ENCODE peak calls at places on chromosome 20, in ten cellular contexts. Q, D, K, Z, B, X, J, O, L and R are unnamed samples. For H3K27me3, the result is how much of the 10 kb centered on the place peaks cover.

GRCh38 chr20:51100617-51101016 is 77.7 kb upstream of the KCNG1 start:
- DNase-seq in Q (no peak), D (no peak), K (no peak), Z (no peak), B (no peak), X (no peak), J (no peak), O (no peak), L (no peak), R (no peak)

GRCh38 chr20:55052464-55052863 is 577.1 kb downstream of the DOK5 start:
- DNase-seq in Q (no peak), D (no peak), K (no peak), Z (no peak), B (peak), X (no peak), J (no peak), O (no peak), L (no peak), R (no peak)

GRCh38 chr20:1619861-1620444 is at the start of gene SIRPB1:
- DNase-seq in Q (no peak), D (peak), K (no peak), Z (no peak), B (no peak), X (no peak), J (no peak), O (no peak), L (peak), R (no peak)

GRCh38 chr20:3229158-3229557 is 9.8 kb downstream of the SLC4A11 start:
- DNase-seq in Q (no peak), D (no peak), K (no peak), Z (no peak), B (no peak), X (no peak), J (no peak), O (no peak), L (peak), R (no peak)

GRCh38 chr20:33827109-33827508 is 16.0 kb downstream of the CHMP4B start:
- DNase-seq in Q (no peak), D (no peak), K (no peak), Z (no peak), B (no peak), X (no peak), J (no peak), O (no peak), L (no peak), R (no peak)

GRCh38 chr20:3406481-3407425 is 716 bp downstream of the DNAAF9 start:
- DNase-seq in Q (no peak), D (no peak), K (peak), Z (no peak), B (no peak), X (no peak), J (peak), O (peak), L (peak), R (no peak)

GRCh38 chr20:62376112-62377063 is 9.3 kb upstream of the LAMA5 start:
- DNase-seq in Q (no peak), D (no peak), K (no peak), Z (no peak), B (no peak), X (no peak), J (peak), O (peak), L (no peak), R (no peak)

GRCh38 chr20:17538517-17539170 is 7.5 kb upstream of the BFSP1 start:
- DNase-seq in Q (no peak), D (peak), K (peak), Z (peak), B (peak), X (no peak), J (no peak), O (no peak), L (no peak), R (peak)

GRCh38 chr20:3716195-3716834 is 3.9 kb upstream of the SIGLEC1 start:
- DNase-seq in Q (no peak), D (peak), K (no peak), Z (no peak), B (no peak), X (no peak), J (peak), O (peak), L (no peak), R (peak)

GRCh38 chr20:10919549-10920140 is 245.8 kb upstream of the JAG1 start:
- DNase-seq in Q (no peak), D (peak), K (no peak), Z (no peak), B (peak), X (no peak), J (no peak), O (peak), L (no peak), R (no peak)

GRCh38 chr20:46592580-46593362 is 42.3 kb upstream of the OCSTAMP start:
- DNase-seq in Q (no peak), D (peak), K (no peak), Z (no peak), B (no peak), X (no peak), J (no peak), O (no peak), L (no peak), R (no peak)

GRCh38 chr20:4006640-4007039 is 8.7 kb downstream of the RNF24 start:
- DNase-seq in Q (no peak), D (no peak), K (peak), Z (no peak), B (peak), X (no peak), J (no peak), O (no peak), L (no peak), R (no peak)

GRCh38 chr20:29079769-29080690 is 2177.4 kb upstream of the DEFB115 start:
- DNase-seq in Q (peak), D (no peak), K (no peak), Z (no peak), B (no peak), X (peak), J (no peak), O (no peak), L (no peak), R (no peak)

GRCh38 chr20:4813839-4814695 is 92.4 kb downstream of the PRND start:
- DNase-seq in Q (peak), D (peak), K (no peak), Z (peak), B (no peak), X (no peak), J (no peak), O (no peak), L (peak), R (no peak)

GRCh38 chr20:32977281-32978008 is 26.8 kb downstream of the SUN5 start:
- DNase-seq in Q (no peak), D (no peak), K (no peak), Z (no peak), B (no peak), X (no peak), J (no peak), O (no peak), L (no peak), R (no peak)

GRCh38 chr20:25336561-25337422 is 53.8 kb downstream of the ABHD12 start:
- DNase-seq in Q (no peak), D (peak), K (peak), Z (no peak), B (peak), X (no peak), J (peak), O (peak), L (no peak), R (no peak)

GRCh38 chr20:1935696-1936366 is 40.6 kb downstream of the SIRPA start:
- DNase-seq in Q (no peak), D (no peak), K (no peak), Z (no peak), B (no peak), X (no peak), J (peak), O (no peak), L (no peak), R (no peak)

GRCh38 chr20:31542201-31542842 is 28.1 kb downstream of the HM13 start:
- DNase-seq in Q (no peak), D (peak), K (no peak), Z (no peak), B (no peak), X (no peak), J (no peak), O (peak), L (no peak), R (no peak)

GRCh38 chr20:41072099-41072798 is 43.6 kb downstream of the TOP1 start:
- DNase-seq in Q (no peak), D (peak), K (peak), Z (no peak), B (peak), X (no peak), J (no peak), O (peak), L (peak), R (no peak)

GRCh38 chr20:50273601-50274491 is 83.2 kb downstream of the CEBPB start:
- DNase-seq in Q (no peak), D (no peak), K (no peak), Z (no peak), B (no peak), X (peak), J (no peak), O (no peak), L (no peak), R (no peak)

GRCh38 chr20:46757754-46758678 is 48.6 kb downstream of the SLC2A10 start:
- DNase-seq in Q (peak), D (peak), K (peak), Z (peak), B (peak), X (no peak), J (peak), O (peak), L (no peak), R (peak)

GRCh38 chr20:49501917-49502316 is 19.4 kb upstream of the KCNB1 start:
- DNase-seq in Q (no peak), D (peak), K (no peak), Z (no peak), B (peak), X (no peak), J (no peak), O (peak), L (no peak), R (no peak)

GRCh38 chr20:43386878-43387277 is 70.8 kb upstream of the SRSF6 start:
- DNase-seq in Q (no peak), D (no peak), K (no peak), Z (no peak), B (no peak), X (no peak), J (no peak), O (no peak), L (no peak), R (no peak)

GRCh38 chr20:528923-529594 is 14.5 kb downstream of the CSNK2A1 start:
- DNase-seq in Q (no peak), D (peak), K (no peak), Z (no peak), B (peak), X (no peak), J (no peak), O (peak), L (no peak), R (no peak)

GRCh38 chr20:44478188-44478587 is 2.5 kb downstream of the TTPAL start:
- DNase-seq in Q (no peak), D (no peak), K (no peak), Z (no peak), B (no peak), X (no peak), J (no peak), O (no peak), L (no peak), R (no peak)

GRCh38 chr20:23586735-23587525 is 18.6 kb upstream of the CST9L start:
- DNase-seq in Q (no peak), D (no peak), K (no peak), Z (no peak), B (no peak), X (no peak), J (no peak), O (peak), L (no peak), R (no peak)

GRCh38 chr20:5171074-5171789 is 44.4 kb downstream of the CDS2 start:
- DNase-seq in Q (no peak), D (no peak), K (no peak), Z (no peak), B (no peak), X (no peak), J (peak), O (no peak), L (no peak), R (no peak)

GRCh38 chr20:41174373-41174772 is 37.0 kb downstream of the PLCG1 start:
- DNase-seq in Q (no peak), D (no peak), K (no peak), Z (no peak), B (no peak), X (no peak), J (no peak), O (no peak), L (peak), R (no peak)

GRCh38 chr20:47205577-47206123 is 150.8 kb downstream of the ZMYND8 start:
- DNase-seq in Q (no peak), D (peak), K (no peak), Z (peak), B (peak), X (peak), J (peak), O (peak), L (peak), R (peak)

GRCh38 chr20:25317351-25318075 is 69.6 kb downstream of the PYGB start:
- DNase-seq in Q (no peak), D (no peak), K (no peak), Z (no peak), B (no peak), X (peak), J (no peak), O (no peak), L (peak), R (no peak)

GRCh38 chr20:51156796-51157119 is 133.9 kb upstream of the KCNG1 start:
- DNase-seq in Q (no peak), D (no peak), K (no peak), Z (no peak), B (no peak), X (no peak), J (no peak), O (no peak), L (no peak), R (no peak)

GRCh38 chr20:58056021-58056591 is 172.3 kb downstream of the ANKRD60 start:
- DNase-seq in Q (no peak), D (no peak), K (peak), Z (no peak), B (no peak), X (no peak), J (no peak), O (no peak), L (no peak), R (no peak)

GRCh38 chr20:44733341-44734069 is 12.2 kb upstream of the KCNK15 start:
- DNase-seq in Q (peak), D (peak), K (peak), Z (no peak), B (no peak), X (peak), J (peak), O (peak), L (no peak), R (no peak)

GRCh38 chr20:10539818-10540553 is 104.9 kb downstream of the SLX4IP start:
- DNase-seq in Q (no peak), D (no peak), K (no peak), Z (no peak), B (no peak), X (no peak), J (no peak), O (no peak), L (no peak), R (no peak)

GRCh38 chr20:13744403-13744802 is 40.3 kb downstream of the ESF1 start:
- DNase-seq in Q (no peak), D (peak), K (no peak), Z (no peak), B (no peak), X (no peak), J (no peak), O (no peak), L (no peak), R (no peak)

DNA sequence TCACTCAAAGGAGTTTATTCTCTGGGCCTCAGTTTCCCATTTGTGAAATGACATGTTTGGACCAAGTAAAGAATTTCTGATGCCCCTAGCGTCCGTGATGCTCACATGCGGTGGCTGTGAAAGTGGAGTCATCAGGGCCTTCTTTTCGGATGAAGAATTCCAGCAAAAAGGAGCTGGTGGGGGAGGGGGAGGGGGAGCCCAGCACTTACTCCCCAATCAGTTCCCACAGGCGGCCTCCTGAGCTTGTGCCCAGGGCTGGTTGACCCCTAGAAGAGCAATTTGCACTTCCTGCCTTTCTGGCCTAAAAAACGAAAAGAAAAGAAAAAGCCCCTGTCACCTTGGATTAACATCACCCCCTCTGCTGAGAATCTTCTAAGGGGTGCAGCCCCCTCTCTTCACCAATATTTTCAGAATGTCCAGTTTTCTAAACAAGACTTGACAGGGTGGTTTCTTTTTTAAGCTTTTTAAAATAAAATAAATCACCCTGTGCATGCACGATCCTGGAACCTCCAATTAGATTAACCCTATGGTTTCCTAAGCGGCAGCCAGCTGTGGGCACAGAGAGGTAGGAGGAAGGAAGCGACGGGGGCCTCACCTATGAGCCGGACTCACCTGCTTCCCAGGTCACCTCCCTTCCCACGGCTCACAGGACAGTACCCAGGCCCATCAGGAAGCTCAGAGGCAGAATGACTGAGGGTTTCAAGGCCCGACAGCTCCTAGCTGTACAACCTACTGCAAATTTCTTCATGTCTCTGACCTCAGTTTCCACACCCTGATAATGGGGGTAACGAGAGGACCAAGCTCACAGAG is 10.4 kb upstream of the TGM2 start:
- DNase-seq in Q (no peak), D (no peak), K (no peak), Z (no peak), B (no peak), X (no peak), J (no peak), O (no peak), L (peak), R (no peak)
- TF ChIP-seq CTCF in Q (no peak), D (no peak), K (no peak), Z (no peak), B (no peak), X (no peak), J (no peak), O (no peak), L (no peak), R (no peak)

DNA sequence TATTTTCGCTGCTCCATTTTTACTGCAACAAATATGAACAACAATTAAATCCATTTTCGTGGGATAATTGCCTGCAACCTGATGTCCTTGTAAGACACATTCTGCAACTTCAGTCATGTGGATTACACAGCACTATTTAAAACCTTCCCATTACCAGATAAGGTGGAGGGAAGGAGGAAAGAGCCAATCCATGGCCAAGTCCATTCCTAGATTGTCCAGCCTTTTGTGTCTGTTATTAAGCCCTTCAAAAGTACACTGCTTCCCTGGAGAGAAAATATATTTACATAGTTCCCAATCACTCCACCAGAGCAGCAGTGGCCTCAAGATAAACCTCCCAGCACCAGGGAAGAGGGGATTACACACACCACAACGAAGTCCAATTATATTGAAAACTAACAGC is 347.9 kb downstream of the CDH26 start:
- DNase-seq in Q (no peak), D (no peak), K (no peak), Z (no peak), B (no peak), X (no peak), J (no peak), O (no peak), L (no peak), R (no peak)
- H3K27me3 ChIP-seq in Q (under half), D (under half), K (under half), Z (under half), B (under half), X (under half), J (under half), O (under half), L (under half), R (under half)

GRCh38 chr20:20051767-20052073 is 546 bp downstream of the CRNKL1 start:
- DNase-seq in Q (no peak), D (no peak), K (no peak), Z (no peak), B (peak), X (no peak), J (no peak), O (no peak), L (no peak), R (no peak)

DNA sequence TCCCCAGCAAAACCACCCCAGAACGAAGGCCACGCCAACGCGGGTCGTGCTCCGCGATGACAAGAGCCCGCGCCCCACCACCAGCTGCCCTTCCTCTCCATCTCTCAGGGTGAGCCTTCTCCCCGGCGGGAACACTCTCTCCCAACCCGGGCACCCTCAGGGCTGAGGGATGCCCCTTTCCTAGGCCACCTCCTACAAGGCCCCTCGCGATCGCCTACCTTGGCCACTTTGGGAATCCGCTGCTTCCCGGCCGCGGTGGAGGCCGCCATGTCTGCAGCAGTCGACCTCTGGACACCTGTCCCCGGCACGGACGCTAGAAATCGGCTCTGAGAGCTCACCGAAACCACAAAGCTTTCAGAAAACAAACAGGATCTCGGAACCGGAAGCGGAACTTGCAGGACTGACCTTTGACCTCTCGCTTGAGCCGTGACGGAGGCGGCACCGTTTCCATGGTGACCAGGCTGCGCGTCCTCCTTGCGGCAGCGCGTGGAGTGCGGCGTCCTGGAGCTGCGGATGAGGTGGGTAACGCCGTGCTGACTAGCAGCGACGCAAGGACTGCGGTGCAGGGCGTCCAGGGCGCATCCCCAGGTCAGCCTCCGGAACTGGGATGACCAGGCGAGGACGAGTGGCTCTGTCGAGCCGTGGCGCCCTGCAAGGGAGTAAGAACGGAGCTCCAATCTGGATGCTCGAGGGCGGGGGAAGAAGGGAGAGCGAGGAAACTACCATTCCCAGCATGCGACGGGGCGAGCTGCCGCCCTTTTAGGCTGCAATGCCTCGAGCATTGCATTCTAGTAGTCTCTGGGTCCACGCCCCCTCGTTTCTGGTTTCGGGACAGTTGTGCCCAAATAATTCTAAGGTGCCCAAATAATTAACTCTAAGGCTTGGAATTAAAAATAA is at the start of the genes CFAP61 and CRNKL1:
- DNase-seq in Q (peak), D (peak), K (peak), Z (peak), B (peak), X (peak), J (peak), O (peak), L (peak), R (peak)
- TF ChIP-seq CTCF in Q (no peak), D (no peak), K (peak), Z (no peak), B (no peak), X (peak), J (no peak), O (no peak), L (peak), R (no peak)

DNA sequence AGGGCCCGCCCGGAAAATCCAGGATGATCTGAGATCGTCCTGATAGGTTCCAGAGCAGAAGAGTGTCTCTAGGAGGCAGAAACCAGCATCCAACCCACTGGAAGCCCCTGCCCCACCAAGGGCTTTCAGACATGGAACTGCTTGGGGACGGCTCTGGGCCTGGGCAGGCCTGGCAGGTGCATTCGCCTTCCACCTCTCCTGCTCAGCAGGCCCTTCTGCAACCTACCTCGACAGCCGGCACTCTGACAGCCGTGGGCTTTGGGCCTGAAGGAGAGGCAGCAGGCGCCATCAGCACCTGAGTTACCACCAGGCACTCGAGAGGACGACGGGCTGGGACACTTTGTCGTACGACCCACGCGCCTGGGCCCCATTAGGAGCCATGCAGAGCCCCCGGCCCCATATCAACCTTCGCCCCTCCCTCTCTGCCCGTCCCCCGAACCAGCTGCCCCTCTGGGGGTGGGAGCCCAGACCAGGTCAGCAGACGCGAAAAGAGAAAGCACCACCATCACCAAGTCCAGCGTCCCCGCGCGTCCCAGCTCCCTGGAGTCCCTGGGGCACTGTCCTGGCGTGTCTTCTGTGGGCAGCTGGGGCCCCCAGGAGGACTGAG is 44.6 kb downstream of the KCNQ2 start:
- DNase-seq in Q (no peak), D (no peak), K (no peak), Z (no peak), B (no peak), X (no peak), J (no peak), O (no peak), L (no peak), R (no peak)
- H3K27me3 ChIP-seq in Q (under half), D (under half), K (under half), Z (under half), B (under half), X (under half), J (under half), O (under half), L (under half), R (under half)